ENCODE peak calls at places on chromosomes 6 and 20, in nine cellular contexts. S, D, W, N, L, O, E, Z and B are unnamed samples.

GRCh38 chr6:138109042-138109997 is 2.1 kb upstream of the PERP start:
- DNase-seq in Z (peak; percentile 80), L (peak; percentile 27), D (peak; percentile 69), W (peak; percentile 86), O (peak; percentile 87), E (peak; percentile 61), S (peak; percentile 77), N (peak; percentile 68), B (peak; percentile 52)

GRCh38 chr6:140320799-140321099 is 946.3 kb upstream of the CITED2 start:
- DNase-seq in S (no peak), L (no peak), D (no peak), Z (no peak), W (no peak), N (no peak), E (no peak), O (no peak), B (no peak)

GRCh38 chr20:24136659-24137246 is 148.2 kb upstream of the GGTLC1 start:
- DNase-seq in O (no peak), E (no peak), W (no peak), Z (no peak), L (no peak), S (no peak), D (no peak), N (no peak), B (no peak)

GRCh38 chr20:33178726-33179125 is 10.8 kb downstream of the BPIFA2 start:
- DNase-seq in N (no peak), O (no peak), L (no peak), W (no peak), S (no peak), Z (no peak), D (no peak), E (no peak), B (no peak)

GRCh38 chr6:163943647-163944395 is 529.3 kb downstream of the QKI start:
- DNase-seq in N (no peak), S (no peak), L (peak; percentile 83), W (peak; percentile 75), E (no peak), D (no peak), Z (no peak), O (no peak), B (peak; percentile 30)

GRCh38 chr6:138321934-138322333 is 55.8 kb upstream of the SMIM28 start:
- DNase-seq in Z (no peak), E (no peak), N (no peak), W (no peak), O (no peak), D (no peak), S (no peak), L (no peak), B (no peak)

GRCh38 chr6:107666084-107666981 is 157.8 kb downstream of the SCML4 start:
- DNase-seq in L (no peak), Z (no peak), E (no peak), N (no peak), W (no peak), D (no peak), O (no peak), S (no peak), B (peak; percentile 46)

GRCh38 chr6:7298113-7298512 is 14.9 kb downstream of the SSR1 start:
- DNase-seq in D (no peak), E (no peak), W (no peak), N (no peak), Z (no peak), O (no peak), S (no peak), L (no peak), B (no peak)

GRCh38 chr6:166667886-166668620 is 41.0 kb upstream of the RPS6KA2 start:
- DNase-seq in Z (no peak), D (peak; percentile 14), S (no peak), N (no peak), W (no peak), L (no peak), O (no peak), E (no peak), B (no peak)

GRCh38 chr6:3318226-3318625 is 59.5 kb downstream of the PSMG4 start:
- DNase-seq in Z (peak; percentile 5), N (peak; percentile 60), D (no peak), O (peak; percentile 77), W (no peak), S (no peak), E (no peak), L (no peak), B (no peak)

GRCh38 chr6:155994071-155994470 is 538.4 kb upstream of the NOX3 start:
- DNase-seq in O (no peak), N (no peak), W (no peak), L (no peak), D (no peak), E (no peak), S (no peak), Z (no peak), B (no peak)

GRCh38 chr6:125904871-125905270 is 51.7 kb upstream of the HINT3 start:
- DNase-seq in E (no peak), W (no peak), D (peak; percentile 69), O (peak; percentile 72), S (no peak), N (peak; percentile 49), Z (no peak), L (no peak), B (no peak)

GRCh38 chr6:164072240-164072666 is 657.7 kb downstream of the QKI start:
- DNase-seq in Z (no peak), L (no peak), S (no peak), O (no peak), N (no peak), E (no peak), W (no peak), D (no peak), B (peak; percentile 76)

GRCh38 chr6:118771253-118771652 is 119.9 kb upstream of the CEP85L start:
- DNase-seq in S (no peak), D (no peak), E (no peak), O (no peak), L (no peak), N (no peak), Z (no peak), W (no peak), B (no peak)

GRCh38 chr6:143559101-143559500 is 47.6 kb upstream of the FUCA2 start:
- DNase-seq in E (no peak), O (no peak), W (no peak), N (no peak), D (peak; percentile 39), Z (no peak), S (no peak), L (no peak), B (no peak)

GRCh38 chr6:52509281-52510212 is 67.3 kb downstream of the TRAM2 start:
- DNase-seq in S (no peak), Z (no peak), W (no peak), O (no peak), D (peak; percentile 88), L (no peak), E (no peak), N (no peak), B (no peak)

GRCh38 chr6:156590482-156590881 is 186.7 kb upstream of the ARID1B start:
- DNase-seq in Z (no peak), E (no peak), L (no peak), W (no peak), O (no peak), D (no peak), N (no peak), S (no peak), B (no peak)

GRCh38 chr20:63411151-63411897 is 50.2 kb upstream of the CHRNA4 start:
- DNase-seq in L (no peak), E (no peak), D (no peak), N (no peak), O (no peak), S (no peak), Z (no peak), W (no peak), B (no peak)

GRCh38 chr6:112037783-112038216 is 16.1 kb upstream of the CCN6 start:
- DNase-seq in O (peak; percentile 51), W (peak; percentile 40), N (no peak), D (peak; percentile 98), Z (no peak), S (no peak), E (no peak), L (peak; percentile 52), B (no peak)

GRCh38 chr6:79506251-79506650 is 31.0 kb downstream of the LCA5 start:
- DNase-seq in S (no peak), L (no peak), D (no peak), E (no peak), N (no peak), Z (no peak), O (no peak), W (no peak), B (no peak)

GRCh38 chr6:4008324-4009047 is 70.5 kb downstream of the FAM217A start:
- DNase-seq in D (peak; percentile 77), L (peak; percentile 42), S (peak; percentile 62), W (no peak), N (no peak), E (peak; percentile 49), Z (no peak), O (no peak), B (peak; percentile 54)

GRCh38 chr20:63064310-63064709 is 57.5 kb upstream of the BHLHE23 start:
- DNase-seq in D (no peak), W (peak; percentile 7), S (no peak), E (no peak), O (no peak), L (no peak), N (no peak), Z (no peak), B (no peak)

GRCh38 chr6:143549221-143549620 is 37.7 kb upstream of the FUCA2 start:
- DNase-seq in O (no peak), D (peak; percentile 39), S (no peak), Z (no peak), W (no peak), N (no peak), E (no peak), L (no peak), B (no peak)

GRCh38 chr20:33947709-33948295 is 45.9 kb upstream of the RALY start:
- DNase-seq in Z (peak; percentile 21), D (peak; percentile 54), O (peak; percentile 69), N (peak; percentile 31), E (peak; percentile 53), W (no peak), S (peak; percentile 34), L (no peak), B (peak; percentile 68)

GRCh38 chr6:157227202-157228166 is 95.8 kb downstream of the TMEM242 start:
- DNase-seq in S (peak; percentile 12), E (peak; percentile 68), O (no peak), W (no peak), Z (no peak), N (no peak), L (no peak), D (no peak), B (no peak)

GRCh38 chr6:72974276-72974675 is 251.0 kb downstream of the KHDC1L start:
- DNase-seq in O (no peak), Z (no peak), L (no peak), E (no peak), W (no peak), S (peak; percentile 83), N (no peak), D (no peak), B (no peak)

GRCh38 chr20:48930878-48931277 is 9.4 kb downstream of the ARFGEF2 start:
- DNase-seq in W (peak; percentile 31), S (no peak), L (no peak), D (no peak), N (no peak), O (no peak), E (no peak), Z (no peak), B (no peak)

GRCh38 chr6:15608406-15608805 is 54.4 kb downstream of the DTNBP1 start:
- DNase-seq in E (no peak), O (no peak), D (peak; percentile 91), S (no peak), Z (no peak), W (no peak), N (no peak), L (no peak), B (no peak)

GRCh38 chr6:69693749-69694148 is 103.1 kb downstream of the LMBRD1 start:
- DNase-seq in D (peak; percentile 26), W (no peak), Z (no peak), S (no peak), L (no peak), N (no peak), O (no peak), E (no peak), B (no peak)

GRCh38 chr6:113352029-113352801 is 504.9 kb upstream of the MARCKS start:
- DNase-seq in L (no peak), E (no peak), N (no peak), W (no peak), O (no peak), Z (no peak), D (peak; percentile 93), S (no peak), B (no peak)